ENCODE peak calls at places on chromosomes 4 and X, in eight cellular contexts. One of them, this sample, is unnamed.

GRCh38 chrX:109596015-109596414 is 29.0 kb downstream of the KCNE5 start:
- DNase-seq in choroid plexus epithelial cell: no peak
- DNase-seq in nephron progenitor cell: no peak
- DNase-seq in testis: no peak
- DNase-seq in SK-N-SH: no peak
- DNase-seq in ascending aorta: no peak
- DNase-seq in left ventricle myocardium inferior: no peak
- DNase-seq in foreskin fibroblast: no peak
- DNase-seq in this sample: no peak

GRCh38 chr4:8182858-8183725 is 16.0 kb upstream of the SH3TC1 start:
- DNase-seq in choroid plexus epithelial cell: peak
- DNase-seq in nephron progenitor cell: no peak
- DNase-seq in testis: peak
- DNase-seq in SK-N-SH: no peak
- DNase-seq in ascending aorta: peak
- DNase-seq in left ventricle myocardium inferior: peak
- DNase-seq in foreskin fibroblast: peak
- DNase-seq in this sample: no peak

GRCh38 chrX:80578518-80579105 is 158.4 kb downstream of the TENT5D start:
- DNase-seq in choroid plexus epithelial cell: peak
- DNase-seq in nephron progenitor cell: no peak
- DNase-seq in testis: no peak
- DNase-seq in SK-N-SH: peak
- DNase-seq in ascending aorta: no peak
- DNase-seq in left ventricle myocardium inferior: no peak
- DNase-seq in foreskin fibroblast: no peak
- DNase-seq in this sample: no peak

GRCh38 chr4:186939226-186939625 is 215.6 kb upstream of the FAT1 start:
- DNase-seq in choroid plexus epithelial cell: no peak
- DNase-seq in nephron progenitor cell: no peak
- DNase-seq in testis: no peak
- DNase-seq in SK-N-SH: no peak
- DNase-seq in ascending aorta: no peak
- DNase-seq in left ventricle myocardium inferior: no peak
- DNase-seq in foreskin fibroblast: no peak
- DNase-seq in this sample: no peak

GRCh38 chr4:3318561-3319021 is 25.8 kb downstream of the RGS12 start:
- DNase-seq in choroid plexus epithelial cell: no peak
- DNase-seq in nephron progenitor cell: no peak
- DNase-seq in testis: no peak
- DNase-seq in SK-N-SH: no peak
- DNase-seq in ascending aorta: peak
- DNase-seq in left ventricle myocardium inferior: no peak
- DNase-seq in foreskin fibroblast: no peak
- DNase-seq in this sample: no peak

GRCh38 chr4:147863111-147863747 is 131.3 kb downstream of the ARHGAP10 start:
- DNase-seq in choroid plexus epithelial cell: no peak
- DNase-seq in nephron progenitor cell: no peak
- DNase-seq in testis: no peak
- DNase-seq in SK-N-SH: peak
- DNase-seq in ascending aorta: no peak
- DNase-seq in left ventricle myocardium inferior: no peak
- DNase-seq in foreskin fibroblast: no peak
- DNase-seq in this sample: no peak

GRCh38 chrX:29852767-29853166 is 362.6 kb upstream of the MAGEB2 start:
- DNase-seq in choroid plexus epithelial cell: peak
- DNase-seq in nephron progenitor cell: no peak
- DNase-seq in testis: no peak
- DNase-seq in SK-N-SH: no peak
- DNase-seq in ascending aorta: no peak
- DNase-seq in left ventricle myocardium inferior: no peak
- DNase-seq in foreskin fibroblast: no peak
- DNase-seq in this sample: no peak

GRCh38 chrX:96906741-96907140 is 23.0 kb downstream of the RPA4 start:
- DNase-seq in choroid plexus epithelial cell: no peak
- DNase-seq in nephron progenitor cell: no peak
- DNase-seq in testis: no peak
- DNase-seq in SK-N-SH: no peak
- DNase-seq in ascending aorta: no peak
- DNase-seq in left ventricle myocardium inferior: no peak
- DNase-seq in foreskin fibroblast: peak
- DNase-seq in this sample: no peak

GRCh38 chrX:110286126-110286525 is 31.8 kb downstream of the AMMECR1 start:
- DNase-seq in choroid plexus epithelial cell: peak
- DNase-seq in nephron progenitor cell: no peak
- DNase-seq in testis: no peak
- DNase-seq in SK-N-SH: no peak
- DNase-seq in ascending aorta: no peak
- DNase-seq in left ventricle myocardium inferior: no peak
- DNase-seq in foreskin fibroblast: peak
- DNase-seq in this sample: no peak

GRCh38 chrX:136214551-136214950 is 36.6 kb downstream of the MAP7D3 start:
- DNase-seq in choroid plexus epithelial cell: peak
- DNase-seq in nephron progenitor cell: no peak
- DNase-seq in testis: peak
- DNase-seq in SK-N-SH: no peak
- DNase-seq in ascending aorta: no peak
- DNase-seq in left ventricle myocardium inferior: no peak
- DNase-seq in foreskin fibroblast: peak
- DNase-seq in this sample: no peak

GRCh38 chrX:101750744-101751143 is 91.1 kb upstream of the ARMCX2 start:
- DNase-seq in choroid plexus epithelial cell: no peak
- DNase-seq in nephron progenitor cell: no peak
- DNase-seq in testis: no peak
- DNase-seq in SK-N-SH: no peak
- DNase-seq in ascending aorta: no peak
- DNase-seq in left ventricle myocardium inferior: no peak
- DNase-seq in foreskin fibroblast: no peak
- DNase-seq in this sample: no peak

GRCh38 chrX:34437586-34437985 is 219.5 kb downstream of the TMEM47 start:
- DNase-seq in choroid plexus epithelial cell: no peak
- DNase-seq in nephron progenitor cell: no peak
- DNase-seq in testis: peak
- DNase-seq in SK-N-SH: no peak
- DNase-seq in ascending aorta: no peak
- DNase-seq in left ventricle myocardium inferior: peak
- DNase-seq in foreskin fibroblast: no peak
- DNase-seq in this sample: no peak

DNA sequence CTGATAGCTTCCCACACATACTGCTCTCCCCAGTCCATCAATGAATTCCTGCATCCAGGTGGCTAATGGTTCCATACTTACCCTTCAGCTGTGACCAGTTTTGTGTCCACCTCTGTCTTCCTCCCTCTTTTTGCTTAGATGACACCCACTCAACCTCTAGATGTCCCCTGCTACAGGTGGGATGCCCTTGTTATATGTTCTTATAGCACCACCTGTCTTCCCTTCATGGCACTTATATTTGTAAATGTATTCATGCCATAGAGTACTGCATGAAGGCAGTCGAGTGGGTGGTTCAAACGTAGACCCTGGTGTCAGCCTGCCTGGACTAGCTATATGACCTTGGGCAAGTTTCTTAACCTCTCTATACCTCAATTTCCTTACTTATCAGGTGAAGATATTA is 6.5 kb upstream of the USP46 start:
- DNase-seq in choroid plexus epithelial cell: peak
- DNase-seq in nephron progenitor cell: no peak
- DNase-seq in testis: no peak
- DNase-seq in SK-N-SH: peak
- DNase-seq in ascending aorta: no peak
- DNase-seq in left ventricle myocardium inferior: no peak
- DNase-seq in foreskin fibroblast: no peak
- DNase-seq in this sample: no peak
- TF ChIP-seq CTCF in choroid plexus epithelial cell: peak
- TF ChIP-seq CTCF in nephron progenitor cell: no peak
- TF ChIP-seq CTCF in testis: no peak
- TF ChIP-seq CTCF in SK-N-SH: peak
- TF ChIP-seq CTCF in ascending aorta: no peak
- TF ChIP-seq CTCF in left ventricle myocardium inferior: peak
- TF ChIP-seq CTCF in foreskin fibroblast: peak
- TF ChIP-seq CTCF in this sample: no peak

GRCh38 chrX:134654398-134655012 is 3.8 kb downstream of the PLAC1 start:
- DNase-seq in choroid plexus epithelial cell: no peak
- DNase-seq in nephron progenitor cell: no peak
- DNase-seq in testis: no peak
- DNase-seq in SK-N-SH: no peak
- DNase-seq in ascending aorta: no peak
- DNase-seq in left ventricle myocardium inferior: no peak
- DNase-seq in foreskin fibroblast: no peak
- DNase-seq in this sample: no peak
- TF ChIP-seq CTCF in choroid plexus epithelial cell: no peak
- TF ChIP-seq CTCF in nephron progenitor cell: no peak
- TF ChIP-seq CTCF in testis: no peak
- TF ChIP-seq CTCF in SK-N-SH: no peak
- TF ChIP-seq CTCF in ascending aorta: no peak
- TF ChIP-seq CTCF in left ventricle myocardium inferior: no peak
- TF ChIP-seq CTCF in foreskin fibroblast: no peak
- TF ChIP-seq CTCF in this sample: no peak

DNA sequence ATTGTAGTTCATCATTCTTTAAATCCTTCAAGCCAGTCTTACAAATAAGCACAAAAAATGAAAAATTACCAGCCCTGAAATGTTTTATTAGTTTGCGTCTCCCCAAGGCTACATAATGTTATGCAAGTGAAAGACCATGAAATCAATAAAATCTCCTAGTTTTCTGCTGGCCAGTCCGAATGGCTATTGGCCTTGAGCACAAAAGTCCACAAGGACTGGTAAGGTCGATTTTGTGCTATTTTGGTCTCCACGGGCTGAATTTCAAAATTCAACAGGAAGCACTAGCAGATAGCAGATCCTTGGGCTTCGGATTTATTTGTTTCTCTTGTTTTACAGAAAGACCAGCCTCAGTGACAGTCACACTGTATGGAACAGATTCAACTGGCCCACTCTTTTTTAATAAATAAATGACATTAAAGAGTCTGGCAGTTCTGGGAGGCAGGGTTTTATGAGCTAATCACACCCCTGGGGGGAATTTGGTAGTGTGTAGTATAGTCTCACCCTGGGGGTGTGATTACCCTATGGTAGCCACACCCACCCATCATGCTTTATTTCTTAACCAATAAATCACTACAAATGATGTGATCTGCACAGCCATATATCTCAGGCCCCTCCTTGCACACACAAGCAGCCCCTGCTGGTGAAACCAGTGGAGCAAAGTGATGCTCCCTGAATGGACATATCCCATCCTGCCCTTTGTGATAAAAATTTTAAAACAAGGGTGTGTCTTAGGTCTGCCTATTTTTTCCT is 51.1 kb upstream of the TMEM33 start:
- DNase-seq in choroid plexus epithelial cell: no peak
- DNase-seq in nephron progenitor cell: no peak
- DNase-seq in testis: no peak
- DNase-seq in SK-N-SH: peak
- DNase-seq in ascending aorta: no peak
- DNase-seq in left ventricle myocardium inferior: no peak
- DNase-seq in foreskin fibroblast: no peak
- DNase-seq in this sample: no peak
- TF ChIP-seq CTCF in choroid plexus epithelial cell: peak
- TF ChIP-seq CTCF in nephron progenitor cell: peak
- TF ChIP-seq CTCF in testis: no peak
- TF ChIP-seq CTCF in SK-N-SH: no peak
- TF ChIP-seq CTCF in ascending aorta: no peak
- TF ChIP-seq CTCF in left ventricle myocardium inferior: no peak
- TF ChIP-seq CTCF in foreskin fibroblast: no peak
- TF ChIP-seq CTCF in this sample: peak

GRCh38 chr4:110970642-110971041 is 347.8 kb upstream of the PITX2 start:
- DNase-seq in choroid plexus epithelial cell: peak
- DNase-seq in nephron progenitor cell: peak
- DNase-seq in testis: no peak
- DNase-seq in SK-N-SH: no peak
- DNase-seq in ascending aorta: no peak
- DNase-seq in left ventricle myocardium inferior: no peak
- DNase-seq in foreskin fibroblast: peak
- DNase-seq in this sample: peak
- TF ChIP-seq CTCF in choroid plexus epithelial cell: peak
- TF ChIP-seq CTCF in nephron progenitor cell: peak
- TF ChIP-seq CTCF in testis: no peak
- TF ChIP-seq CTCF in SK-N-SH: peak
- TF ChIP-seq CTCF in ascending aorta: no peak
- TF ChIP-seq CTCF in left ventricle myocardium inferior: peak
- TF ChIP-seq CTCF in foreskin fibroblast: peak
- TF ChIP-seq CTCF in this sample: peak

GRCh38 chr4:37780444-37781133 is 45.9 kb upstream of the PGM2 start:
- DNase-seq in choroid plexus epithelial cell: peak
- DNase-seq in nephron progenitor cell: no peak
- DNase-seq in testis: no peak
- DNase-seq in SK-N-SH: no peak
- DNase-seq in ascending aorta: no peak
- DNase-seq in left ventricle myocardium inferior: no peak
- DNase-seq in foreskin fibroblast: no peak
- DNase-seq in this sample: no peak
- TF ChIP-seq CTCF in choroid plexus epithelial cell: peak
- TF ChIP-seq CTCF in nephron progenitor cell: no peak
- TF ChIP-seq CTCF in testis: no peak
- TF ChIP-seq CTCF in SK-N-SH: no peak
- TF ChIP-seq CTCF in ascending aorta: no peak
- TF ChIP-seq CTCF in left ventricle myocardium inferior: peak
- TF ChIP-seq CTCF in foreskin fibroblast: peak
- TF ChIP-seq CTCF in this sample: no peak